ENCODE peak calls at places on chromosomes 13 and 19, in eight cellular contexts. J is cardiac fibroblast; G is CD8-positive, alpha-beta memory T cell; X is BJ; F is RWPE2; Q is body of pancreas; H is right cardiac atrium; Z is IMR-90. T is an unnamed sample.
A peak's percentile ranks its signal among the peaks of the same experiment; 100 is the strongest.

GRCh38 chr19:47232422-47233211 is 1.6 kb upstream of the BBC3 start:
- DNase-seq in J (peak; percentile 81), G (no peak), X (peak; percentile 41), F (no peak), Q (no peak), H (no peak), Z (peak; percentile 82), T (no peak)

GRCh38 chr13:40070357-40070756 is 414.9 kb downstream of the COG6 start:
- DNase-seq in J (no peak), G (no peak), X (no peak), F (no peak), Q (no peak), H (no peak), Z (no peak), T (no peak)

GRCh38 chr19:45499196-45500180 is 1.2 kb downstream of the PPM1N start:
- DNase-seq in J (peak; percentile 39), G (peak; percentile 35), X (no peak), F (no peak), Q (no peak), H (peak; percentile 78), Z (no peak), T (no peak)

GRCh38 chr19:46821512-46822359 is 28.9 kb downstream of the AP2S1 start:
- DNase-seq in J (no peak), G (peak; percentile 40), X (no peak), F (no peak), Q (no peak), H (no peak), Z (no peak), T (no peak)

GRCh38 chr19:11576186-11576585 is 1.3 kb downstream of the ACP5 start:
- DNase-seq in J (no peak), G (no peak), X (no peak), F (no peak), Q (no peak), H (peak; percentile 72), Z (no peak), T (no peak)

GRCh38 chr19:29311391-29311790 is 98.4 kb upstream of the UQCRFS1 start:
- DNase-seq in J (no peak), G (no peak), X (no peak), F (no peak), Q (no peak), H (no peak), Z (no peak), T (no peak)

GRCh38 chr13:33275916-33276315 is 9.6 kb downstream of the STARD13 start:
- DNase-seq in J (no peak), G (no peak), X (peak; percentile 48), F (no peak), Q (no peak), H (no peak), Z (peak; percentile 76), T (no peak)

GRCh38 chr13:42981317-42981716 is 10.7 kb downstream of the EPSTI1 start:
- DNase-seq in J (peak; percentile 50), G (no peak), X (no peak), F (no peak), Q (no peak), H (no peak), Z (peak; percentile 54), T (peak; percentile 53)

GRCh38 chr19:56612737-56613136 is 17.6 kb downstream of the ZNF71 start:
- DNase-seq in J (no peak), G (no peak), X (no peak), F (no peak), Q (no peak), H (no peak), Z (no peak), T (no peak)

GRCh38 chr19:21587117-21587461 is 81.7 kb downstream of the ZNF429 start:
- DNase-seq in J (no peak), G (no peak), X (no peak), F (no peak), Q (peak; percentile 31), H (peak; percentile 69), Z (no peak), T (no peak)
- H3K4me3 ChIP-seq in J (no peak overlapping the region), G (no peak overlapping the region), X (no peak overlapping the region), F (no peak overlapping the region), Q (peak overlapping the region; percentile 82), H (peak overlapping the region; percentile 83), Z (no peak overlapping the region), T (no peak overlapping the region)

GRCh38 chr19:48500830-48501445 is 10.7 kb downstream of the LMTK3 start:
- DNase-seq in J (no peak), G (no peak), X (no peak), F (peak; percentile 66), Q (no peak), H (peak; percentile 47), Z (no peak), T (no peak)
- H3K4me3 ChIP-seq in J (no peak overlapping the region), G (peak overlapping the region; percentile 34), X (no peak overlapping the region), F (peak overlapping the region; percentile 52), Q (peak overlapping the region; percentile 31), H (no peak overlapping the region), Z (no peak overlapping the region), T (no peak overlapping the region)

GRCh38 chr19:38210458-38210987 is 13.5 kb downstream of the DPF1 start:
- DNase-seq in J (no peak), G (no peak), X (no peak), F (no peak), Q (no peak), H (peak; percentile 91), Z (peak; percentile 28), T (no peak)

GRCh38 chr19:38209671-38210457 is 14.2 kb downstream of the DPF1 start:
- DNase-seq in J (peak; percentile 38), G (no peak), X (no peak), F (no peak), Q (no peak), H (peak; percentile 96), Z (peak; percentile 37), T (no peak)

GRCh38 chr19:38209152-38209551 is 14.9 kb downstream of the DPF1 start:
- DNase-seq in J (no peak), G (no peak), X (no peak), F (no peak), Q (no peak), H (no peak), Z (no peak), T (no peak)

GRCh38 chr19:38211779-38212178 is 12.2 kb downstream of the DPF1 start:
- DNase-seq in J (no peak), G (no peak), X (no peak), F (no peak), Q (no peak), H (no peak), Z (no peak), T (no peak)

DNA sequence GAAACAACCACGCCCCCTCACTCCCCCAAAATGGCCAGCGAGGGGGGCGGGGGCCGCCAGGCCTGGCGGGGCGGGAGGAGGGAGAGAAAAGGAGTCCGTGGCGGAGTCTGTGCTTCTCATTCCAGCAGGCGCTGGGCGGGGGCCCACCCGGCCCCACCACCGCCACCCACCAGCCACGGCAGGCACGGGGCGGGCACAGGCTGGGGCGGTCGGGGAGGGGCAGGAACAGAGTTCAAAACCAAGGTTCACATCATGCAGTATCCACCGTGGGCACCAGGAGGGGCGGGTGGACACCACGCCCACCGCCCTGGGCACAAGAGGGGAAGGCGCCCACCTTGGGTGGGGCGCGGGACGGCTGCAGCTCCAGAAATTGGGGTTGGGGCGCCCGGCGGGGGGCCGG is 12.8 kb downstream of the DPF1 start:
- DNase-seq in J (no peak), G (no peak), X (no peak), F (no peak), Q (no peak), H (peak; percentile 50), Z (no peak), T (no peak)
- H3K4me3 ChIP-seq in J (no peak overlapping the region), G (no peak overlapping the region), X (no peak overlapping the region), F (no peak overlapping the region), Q (no peak overlapping the region), H (peak overlapping the region; percentile 13), Z (no peak overlapping the region), T (no peak overlapping the region)

DNA sequence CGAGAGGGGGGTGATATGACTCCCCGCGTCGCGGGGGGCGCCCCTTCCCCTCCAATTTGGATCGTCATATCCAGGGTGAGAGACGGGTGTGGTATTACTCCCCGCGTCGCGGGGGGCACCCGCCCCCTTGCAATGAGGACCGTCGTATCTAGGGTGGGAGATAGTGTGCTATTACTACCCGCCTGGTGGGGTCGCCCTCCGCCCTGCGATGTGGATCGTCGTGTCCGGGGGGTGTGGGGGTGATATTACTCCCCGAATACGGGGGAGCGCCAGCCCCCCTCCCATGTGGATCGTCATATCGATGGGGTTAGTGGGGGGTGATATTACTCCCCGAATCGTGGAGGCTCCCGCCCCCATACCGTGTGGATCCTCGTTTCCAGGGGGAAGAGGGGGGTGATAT is 29.2 kb upstream of the RGCC start:
- DNase-seq in J (no peak), G (peak; percentile 36), X (no peak), F (no peak), Q (no peak), H (no peak), Z (no peak), T (no peak)
- H3K4me3 ChIP-seq in J (no peak overlapping the region), G (no peak overlapping the region), X (peak overlapping the region; percentile 16), F (peak overlapping the region; percentile 7), Q (no peak overlapping the region), H (peak overlapping the region; percentile 26), Z (peak overlapping the region; percentile 21), T (no peak overlapping the region)

GRCh38 chr19:42420055-42420544 is 7.1 kb downstream of the LIPE start:
- DNase-seq in J (peak; percentile 63), G (peak; percentile 70), X (no peak), F (peak; percentile 63), Q (peak; percentile 63), H (peak; percentile 75), Z (peak; percentile 78), T (no peak)

GRCh38 chr19:42421101-42421500 is 6.1 kb downstream of the LIPE start:
- DNase-seq in J (no peak), G (no peak), X (no peak), F (no peak), Q (no peak), H (no peak), Z (no peak), T (no peak)

GRCh38 chr19:42422092-42422575 is 5.1 kb downstream of the LIPE start:
- DNase-seq in J (no peak), G (no peak), X (no peak), F (no peak), Q (no peak), H (no peak), Z (no peak), T (no peak)

GRCh38 chr19:42422576-42423461 is 4.4 kb downstream of the LIPE start:
- DNase-seq in J (no peak), G (peak; percentile 42), X (no peak), F (no peak), Q (no peak), H (no peak), Z (no peak), T (no peak)

DNA sequence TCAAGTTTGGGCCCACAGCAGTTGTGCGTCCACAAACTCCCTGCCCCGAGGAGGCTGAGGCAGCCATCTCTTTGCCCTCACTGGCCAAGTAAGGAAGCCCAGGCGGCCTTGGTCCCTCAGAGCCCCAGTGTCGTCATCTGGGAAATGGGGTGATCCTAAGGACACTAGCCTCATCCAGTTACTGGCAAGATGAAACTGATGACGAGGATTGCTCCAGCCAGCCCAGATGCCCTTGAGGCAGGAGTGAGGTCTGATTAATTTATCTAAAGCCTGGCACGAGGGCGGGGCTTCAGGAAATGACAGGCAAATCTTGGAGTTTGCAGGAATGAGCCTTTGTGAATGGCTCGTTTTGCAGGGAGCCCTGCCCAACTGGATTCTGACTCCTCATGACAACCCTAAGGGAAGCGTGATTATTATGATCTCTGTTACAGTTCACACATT is 5.6 kb downstream of the LIPE start:
- DNase-seq in J (no peak), G (no peak), X (no peak), F (peak; percentile 88), Q (peak; percentile 56), H (peak; percentile 68), Z (no peak), T (no peak)
- H3K4me3 ChIP-seq in J (no peak overlapping the region), G (no peak overlapping the region), X (no peak overlapping the region), F (no peak overlapping the region), Q (no peak overlapping the region), H (no peak overlapping the region), Z (no peak overlapping the region), T (no peak overlapping the region)

GRCh38 chr19:16875584-16876555 is 12.9 kb upstream of the F2RL3 start:
- DNase-seq in J (no peak), G (no peak), X (no peak), F (no peak), Q (no peak), H (peak; percentile 30), Z (no peak), T (no peak)
- H3K4me3 ChIP-seq in J (no peak overlapping the region), G (no peak overlapping the region), X (no peak overlapping the region), F (no peak overlapping the region), Q (no peak overlapping the region), H (no peak overlapping the region), Z (no peak overlapping the region), T (no peak overlapping the region)